ENCODE peak calls at places on chromosomes 13 and 19, in nine cellular contexts. A is activated effector memory CD4-positive, alpha-beta T cell treated with Interleukin-2 at 50 U/mL for 16 hours; F is AG04450; N is activated T-helper 1 cell treated with Interleukin-2 at 50 U/mL for 16 hours; R is iPS DF 6.9; C is GM04504; E is activated naive CD8-positive, alpha-beta T cell treated with anti-CD3 and anti-CD28 coated beads for 36 hours; B is GM13977; O is thyroid gland. D is an unnamed sample.

GRCh38 chr19:39178296-39179006 is 18.3 kb upstream of the NCCRP1 start:
- DNase-seq in O (no peak), N (no peak), E (no peak), R (no peak), C (no peak), B (no peak), F (no peak), A (no peak), D (no peak)

GRCh38 chr19:28582807-28583206 is 630.1 kb downstream of the UQCRFS1 start:
- DNase-seq in E (no peak), N (no peak), C (no peak), A (no peak), R (no peak), F (no peak), O (no peak), B (no peak), D (no peak)

GRCh38 chr13:37270206-37271001 is 164.9 kb upstream of the CSNK1A1L start:
- DNase-seq in E (no peak), O (no peak), B (no peak), R (no peak), N (no peak), C (no peak), F (no peak), A (no peak), D (no peak)

GRCh38 chr13:75818181-75819110 is 182.3 kb downstream of the LMO7 start:
- DNase-seq in A (no peak), N (no peak), E (no peak), C (no peak), O (no peak), B (no peak), R (no peak), F (no peak), D (no peak)

GRCh38 chr13:96771501-96772367 is 222.5 kb downstream of the OXGR1 start:
- DNase-seq in A (no peak), N (no peak), C (no peak), F (no peak), O (no peak), B (no peak), E (no peak), R (no peak), D (no peak)

GRCh38 chr19:3323704-3324103 is 42.7 kb upstream of the NFIC start:
- DNase-seq in B (no peak), C (no peak), A (no peak), F (no peak), R (no peak), N (no peak), O (no peak), E (no peak), D (no peak)

GRCh38 chr13:44160549-44161278 is 212.9 kb upstream of the SERP2 start:
- DNase-seq in O (no peak), N (no peak), R (no peak), F (no peak), E (no peak), C (no peak), B (no peak), A (no peak), D (no peak)

GRCh38 chr19:47729468-47729798 is 15.9 kb upstream of the NOP53 start:
- DNase-seq in C (peak; percentile 61), R (no peak), B (no peak), O (peak; percentile 89), N (no peak), F (no peak), A (no peak), E (peak; percentile 30), D (peak; percentile 80)

GRCh38 chr19:47257411-47258169 is 1.3 kb downstream of the CCDC9 start:
- DNase-seq in C (no peak), B (no peak), R (no peak), N (no peak), F (no peak), O (peak; percentile 36), A (no peak), E (no peak), D (no peak)

GRCh38 chr13:109376936-109377335 is 409.4 kb downstream of the IRS2 start:
- DNase-seq in N (no peak), O (no peak), F (no peak), R (no peak), E (no peak), C (no peak), B (no peak), A (no peak), D (no peak)

GRCh38 chr13:26698392-26699196 is 62.0 kb downstream of the GPR12 start:
- DNase-seq in N (peak; percentile 64), E (peak; percentile 73), F (peak; percentile 73), C (peak; percentile 65), B (peak; percentile 86), A (peak; percentile 67), R (peak; percentile 50), O (peak; percentile 77), D (peak; percentile 90)

GRCh38 chr13:95698047-95698749 is 21.3 kb downstream of the DNAJC3 start:
- DNase-seq in R (no peak), C (no peak), F (no peak), A (no peak), B (no peak), N (no peak), O (no peak), E (no peak), D (no peak)

GRCh38 chr13:111874981-111875380 is 192.0 kb upstream of the SOX1 start:
- DNase-seq in F (no peak), N (no peak), R (no peak), B (no peak), A (no peak), C (no peak), E (no peak), O (no peak), D (no peak)

GRCh38 chr19:4134351-4134750 is 10.4 kb upstream of the MAP2K2 start:
- DNase-seq in R (no peak), F (no peak), N (no peak), A (no peak), C (no peak), E (no peak), B (no peak), O (no peak), D (no peak)

GRCh38 chr13:23793711-23794110 is 95.5 kb downstream of the MIPEP start:
- DNase-seq in N (no peak), O (no peak), E (no peak), C (no peak), F (no peak), B (no peak), A (no peak), R (no peak), D (no peak)

GRCh38 chr13:43545317-43545874 is 241.4 kb downstream of the ENOX1 start:
- DNase-seq in E (no peak), O (no peak), N (no peak), B (no peak), C (no peak), R (no peak), F (no peak), A (no peak), D (no peak)

GRCh38 chr19:13986348-13986904 is 19.7 kb downstream of the RFX1 start:
- DNase-seq in N (peak; percentile 98), A (peak; percentile 99), E (peak; percentile 99), F (peak; percentile 52), O (peak; percentile 69), B (peak; percentile 99), C (no peak), R (peak; percentile 64), D (peak; percentile 86)

GRCh38 chr19:29006057-29006735 is 206.8 kb downstream of the UQCRFS1 start:
- DNase-seq in N (no peak), C (peak; percentile 17), B (no peak), O (no peak), E (no peak), A (no peak), F (no peak), R (no peak), D (no peak)

GRCh38 chr13:102650444-102650843 is 44.4 kb downstream of the METTL21C start:
- DNase-seq in O (no peak), C (no peak), B (no peak), R (no peak), N (no peak), A (no peak), F (no peak), E (no peak), D (no peak)

GRCh38 chr13:96053003-96053703 is at the start of gene UGGT2:
- DNase-seq in O (peak; percentile 96), F (peak; percentile 88), A (no peak), N (no peak), E (peak; percentile 4), C (peak; percentile 90), B (peak; percentile 98), R (peak; percentile 74), D (peak; percentile 95)

GRCh38 chr19:10870501-10870954 is 825 bp upstream of the CARM1 start:
- DNase-seq in R (no peak), F (no peak), O (no peak), C (no peak), N (no peak), A (no peak), B (no peak), E (no peak), D (no peak)

GRCh38 chr13:36712785-36713184 is 39.0 kb downstream of the SERTM1 start:
- DNase-seq in N (no peak), F (peak; percentile 2), A (no peak), B (no peak), R (no peak), E (no peak), C (no peak), O (no peak), D (no peak)

GRCh38 chr19:40335101-40335500 is 13.1 kb downstream of the C19orf47 start:
- DNase-seq in O (no peak), E (no peak), A (no peak), F (no peak), C (no peak), R (no peak), N (no peak), B (no peak), D (no peak)

GRCh38 chr13:94524407-94524806 is 44.9 kb upstream of the DCT start:
- DNase-seq in N (no peak), R (no peak), C (no peak), B (no peak), F (no peak), O (no peak), A (no peak), E (no peak), D (no peak)

GRCh38 chr19:21314676-21315075 is 14.5 kb downstream of the ZNF708 start:
- DNase-seq in O (no peak), B (no peak), R (no peak), A (no peak), F (no peak), N (no peak), C (no peak), E (no peak), D (no peak)

GRCh38 chr19:43624933-43625332 is 5.5 kb upstream of the ZNF428 start:
- DNase-seq in F (no peak), N (peak; percentile 70), A (peak; percentile 71), O (peak; percentile 15), R (no peak), B (peak; percentile 89), C (no peak), E (peak; percentile 84), D (no peak)

GRCh38 chr19:40613669-40614594 is 12.8 kb downstream of the LTBP4 start:
- DNase-seq in N (peak; percentile 70), R (no peak), B (peak; percentile 93), A (peak; percentile 82), F (peak; percentile 67), E (peak; percentile 89), O (peak; percentile 89), C (no peak), D (peak; percentile 85)

GRCh38 chr13:28268800-28269223 is 130.5 kb downstream of the PAN3 start:
- DNase-seq in B (peak; percentile 73), R (no peak), E (no peak), C (no peak), N (no peak), A (no peak), O (no peak), F (no peak), D (no peak)

GRCh38 chr13:92901739-92902138 is 324.9 kb upstream of the GPC6 start:
- DNase-seq in B (no peak), N (no peak), E (no peak), C (no peak), O (no peak), R (no peak), F (no peak), A (no peak), D (no peak)

GRCh38 chr13:73335938-73336337 is 277.1 kb downstream of the KLF5 start:
- DNase-seq in R (no peak), F (no peak), C (no peak), E (no peak), O (no peak), N (no peak), A (no peak), B (no peak), D (no peak)

GRCh38 chr13:53038993-53039392 is 10.4 kb downstream of the OLFM4 start:
- DNase-seq in C (no peak), N (no peak), A (no peak), E (no peak), O (no peak), R (no peak), B (no peak), F (no peak), D (no peak)